ENCODE peak calls at places on chromosomes 6 and 20, in four cellular contexts. One of them, this sample, is unnamed.

GRCh38 chr6:166419717-166420116 is 37.0 kb upstream of the MPC1 start:
- DNase-seq in body of pancreas: no peak
- DNase-seq in stomach: no peak
- DNase-seq in keratinocyte: no peak
- DNase-seq in this sample: no peak

GRCh38 chr6:163745566-163746400 is 331.3 kb downstream of the QKI start:
- DNase-seq in body of pancreas: peak; percentile 16
- DNase-seq in stomach: no peak
- DNase-seq in keratinocyte: peak; percentile 94
- DNase-seq in this sample: peak; percentile 10

GRCh38 chr20:47220161-47220582 is 136.3 kb downstream of the ZMYND8 start:
- DNase-seq in body of pancreas: peak; percentile 40
- DNase-seq in stomach: no peak
- DNase-seq in keratinocyte: no peak
- DNase-seq in this sample: peak; percentile 32

GRCh38 chr20:22333885-22334545 is 250.4 kb downstream of the FOXA2 start:
- DNase-seq in body of pancreas: peak; percentile 61
- DNase-seq in stomach: peak; percentile 63
- DNase-seq in keratinocyte: no peak
- DNase-seq in this sample: peak; percentile 62

GRCh38 chr6:55980627-55981211 is 105.3 kb upstream of the BMP5 start:
- DNase-seq in body of pancreas: no peak
- DNase-seq in stomach: no peak
- DNase-seq in keratinocyte: no peak
- DNase-seq in this sample: peak; percentile 66

GRCh38 chr6:45185403-45186251 is 142.5 kb upstream of the RUNX2 start:
- DNase-seq in body of pancreas: no peak
- DNase-seq in stomach: no peak
- DNase-seq in keratinocyte: no peak
- DNase-seq in this sample: no peak

GRCh38 chr20:54429364-54429763 is 46.0 kb upstream of the DOK5 start:
- DNase-seq in body of pancreas: no peak
- DNase-seq in stomach: no peak
- DNase-seq in keratinocyte: no peak
- DNase-seq in this sample: no peak

GRCh38 chr6:149842331-149842730 is 21.8 kb downstream of the LRP11 start:
- DNase-seq in body of pancreas: no peak
- DNase-seq in stomach: no peak
- DNase-seq in keratinocyte: no peak
- DNase-seq in this sample: no peak

GRCh38 chr6:41040911-41041536 is 1.2 kb upstream of the TSPO2 start:
- DNase-seq in body of pancreas: no peak
- DNase-seq in stomach: no peak
- DNase-seq in keratinocyte: no peak
- DNase-seq in this sample: no peak

GRCh38 chr6:170489836-170490235 is 63.3 kb downstream of the PSMB1 start:
- DNase-seq in body of pancreas: no peak
- DNase-seq in stomach: no peak
- DNase-seq in keratinocyte: no peak
- DNase-seq in this sample: no peak

GRCh38 chr6:37513576-37513975 is 13.9 kb upstream of the CCDC167 start:
- DNase-seq in body of pancreas: no peak
- DNase-seq in stomach: no peak
- DNase-seq in keratinocyte: no peak
- DNase-seq in this sample: no peak

GRCh38 chr20:61835301-61835700 is 230.4 kb downstream of the TAF4 start:
- DNase-seq in body of pancreas: no peak
- DNase-seq in stomach: no peak
- DNase-seq in keratinocyte: no peak
- DNase-seq in this sample: no peak

GRCh38 chr20:61186771-61187170 is 65.3 kb upstream of the CDH4 start:
- DNase-seq in body of pancreas: no peak
- DNase-seq in stomach: no peak
- DNase-seq in keratinocyte: no peak
- DNase-seq in this sample: no peak

GRCh38 chr6:113750148-113750547 is 107.0 kb upstream of the MARCKS start:
- DNase-seq in body of pancreas: no peak
- DNase-seq in stomach: no peak
- DNase-seq in keratinocyte: no peak
- DNase-seq in this sample: peak; percentile 11

GRCh38 chr6:144220031-144220790 is 64.9 kb upstream of the UTRN start:
- DNase-seq in body of pancreas: no peak
- DNase-seq in stomach: no peak
- DNase-seq in keratinocyte: no peak
- DNase-seq in this sample: no peak

GRCh38 chr20:39773380-39774000 is 811.3 kb downstream of the DHX35 start:
- DNase-seq in body of pancreas: no peak
- DNase-seq in stomach: no peak
- DNase-seq in keratinocyte: no peak
- DNase-seq in this sample: no peak

GRCh38 chr6:28606424-28607391 is 81.0 kb downstream of the GPX5 start:
- DNase-seq in body of pancreas: no peak
- DNase-seq in stomach: no peak
- DNase-seq in keratinocyte: no peak
- DNase-seq in this sample: peak; percentile 53

GRCh38 chr20:50862546-50862945 is 67.7 kb downstream of the BCAS4 start:
- DNase-seq in body of pancreas: no peak
- DNase-seq in stomach: no peak
- DNase-seq in keratinocyte: no peak
- DNase-seq in this sample: no peak

GRCh38 chr6:10759312-10759839 is 11.8 kb downstream of the TMEM14B start:
- DNase-seq in body of pancreas: no peak
- DNase-seq in stomach: no peak
- DNase-seq in keratinocyte: peak; percentile 95
- DNase-seq in this sample: peak; percentile 85

GRCh38 chr6:81401970-81402690 is 350.4 kb downstream of the TENT5A start:
- DNase-seq in body of pancreas: no peak
- DNase-seq in stomach: no peak
- DNase-seq in keratinocyte: no peak
- DNase-seq in this sample: no peak

GRCh38 chr6:108187519-108187918 is 21.7 kb downstream of the NR2E1 start:
- DNase-seq in body of pancreas: no peak
- DNase-seq in stomach: no peak
- DNase-seq in keratinocyte: no peak
- DNase-seq in this sample: no peak

GRCh38 chr6:154488276-154488627 is 22.2 kb downstream of the CNKSR3 start:
- DNase-seq in body of pancreas: no peak
- DNase-seq in stomach: no peak
- DNase-seq in keratinocyte: no peak
- DNase-seq in this sample: no peak

GRCh38 chr6:1105833-1106400 is 206.0 kb upstream of the FOXQ1 start:
- DNase-seq in body of pancreas: no peak
- DNase-seq in stomach: no peak
- DNase-seq in keratinocyte: no peak
- DNase-seq in this sample: no peak

GRCh38 chr6:54053893-54054391 is 57.3 kb upstream of the MLIP start:
- DNase-seq in body of pancreas: no peak
- DNase-seq in stomach: no peak
- DNase-seq in keratinocyte: peak; percentile 66
- DNase-seq in this sample: peak; percentile 82

GRCh38 chr6:27111743-27112142 is 135.8 kb upstream of the PRSS16 start:
- DNase-seq in body of pancreas: no peak
- DNase-seq in stomach: no peak
- DNase-seq in keratinocyte: no peak
- DNase-seq in this sample: no peak

GRCh38 chr6:27119761-27120160 is 127.7 kb upstream of the PRSS16 start:
- DNase-seq in body of pancreas: no peak
- DNase-seq in stomach: no peak
- DNase-seq in keratinocyte: no peak
- DNase-seq in this sample: no peak

GRCh38 chr6:27112974-27113373 is 134.5 kb upstream of the PRSS16 start:
- DNase-seq in body of pancreas: no peak
- DNase-seq in stomach: no peak
- DNase-seq in keratinocyte: no peak
- DNase-seq in this sample: no peak

GRCh38 chr6:27119329-27119728 is 128.2 kb upstream of the PRSS16 start:
- DNase-seq in body of pancreas: no peak
- DNase-seq in stomach: no peak
- DNase-seq in keratinocyte: no peak
- DNase-seq in this sample: no peak

GRCh38 chr6:27114792-27115191 is 132.7 kb upstream of the PRSS16 start:
- DNase-seq in body of pancreas: no peak
- DNase-seq in stomach: no peak
- DNase-seq in keratinocyte: no peak
- DNase-seq in this sample: no peak
- H3K27ac ChIP-seq in body of pancreas: no peak overlapping the region
- H3K27ac ChIP-seq in stomach: no peak overlapping the region
- H3K27ac ChIP-seq in keratinocyte: no peak overlapping the region
- H3K27ac ChIP-seq in this sample: no peak overlapping the region

GRCh38 chr6:29791786-29792122 is 35.9 kb upstream of the HLA-G start:
- DNase-seq in body of pancreas: no peak
- DNase-seq in stomach: no peak
- DNase-seq in keratinocyte: no peak
- DNase-seq in this sample: no peak
- H3K4me3 ChIP-seq in body of pancreas: peak overlapping the region; percentile 73
- H3K4me3 ChIP-seq in stomach: peak overlapping the region; percentile 67
- H3K4me3 ChIP-seq in keratinocyte: peak overlapping the region; percentile 82
- H3K4me3 ChIP-seq in this sample: no peak overlapping the region

GRCh38 chr20:63697357-63697867 is 960 bp downstream of the TNFRSF6B start:
- DNase-seq in body of pancreas: peak; percentile 20
- DNase-seq in stomach: no peak
- DNase-seq in keratinocyte: no peak
- DNase-seq in this sample: no peak

GRCh38 chr20:63694596-63695418 is 1.6 kb upstream of the TNFRSF6B start:
- DNase-seq in body of pancreas: no peak
- DNase-seq in stomach: no peak
- DNase-seq in keratinocyte: no peak
- DNase-seq in this sample: no peak

GRCh38 chr20:63695419-63696310 is 787 bp upstream of the TNFRSF6B start:
- DNase-seq in body of pancreas: no peak
- DNase-seq in stomach: peak; percentile 46
- DNase-seq in keratinocyte: no peak
- DNase-seq in this sample: no peak

GRCh38 chr20:63696628-63697356 is at the start of gene TNFRSF6B:
- DNase-seq in body of pancreas: peak; percentile 19
- DNase-seq in stomach: no peak
- DNase-seq in keratinocyte: no peak
- DNase-seq in this sample: peak; percentile 45

GRCh38 chr20:63696311-63696627 is 183 bp upstream of the TNFRSF6B start:
- DNase-seq in body of pancreas: no peak
- DNase-seq in stomach: no peak
- DNase-seq in keratinocyte: peak; percentile 77
- DNase-seq in this sample: no peak
- H3K27ac ChIP-seq in body of pancreas: no peak overlapping the region
- H3K27ac ChIP-seq in stomach: peak overlapping the region; percentile 42
- H3K27ac ChIP-seq in keratinocyte: peak overlapping the region; percentile 56
- H3K27ac ChIP-seq in this sample: no peak overlapping the region

DNA sequence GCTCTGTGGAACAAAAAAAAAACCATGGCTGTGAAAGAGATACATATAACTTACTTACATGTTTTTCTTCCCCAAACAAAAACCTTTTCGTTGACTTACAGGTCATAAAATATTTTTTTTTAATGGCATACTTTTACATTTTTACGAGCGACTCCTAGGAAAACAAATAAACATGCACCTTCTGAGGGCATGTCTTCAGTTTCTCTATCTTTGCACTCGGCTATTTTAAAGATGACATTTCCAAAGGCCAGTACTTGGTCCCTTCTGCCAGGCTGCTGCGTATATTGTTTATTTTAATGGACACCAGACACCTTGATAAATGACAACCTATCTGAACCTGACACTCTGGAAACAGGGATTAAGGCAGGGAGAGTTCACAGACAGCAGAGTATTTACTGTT is 49.4 kb downstream of the PIGU start:
- DNase-seq in body of pancreas: no peak
- DNase-seq in stomach: no peak
- DNase-seq in keratinocyte: no peak
- DNase-seq in this sample: no peak
- H3K4me3 ChIP-seq in body of pancreas: no peak overlapping the region
- H3K4me3 ChIP-seq in stomach: no peak overlapping the region
- H3K4me3 ChIP-seq in keratinocyte: no peak overlapping the region
- H3K4me3 ChIP-seq in this sample: no peak overlapping the region

GRCh38 chr6:33828764-33829731 is 25.2 kb upstream of the MLN start:
- DNase-seq in body of pancreas: no peak
- DNase-seq in stomach: no peak
- DNase-seq in keratinocyte: no peak
- DNase-seq in this sample: no peak

GRCh38 chr6:33826537-33826936 is 22.7 kb upstream of the MLN start:
- DNase-seq in body of pancreas: no peak
- DNase-seq in stomach: peak; percentile 36
- DNase-seq in keratinocyte: no peak
- DNase-seq in this sample: no peak

GRCh38 chr6:33830635-33831240 is 26.9 kb upstream of the MLN start:
- DNase-seq in body of pancreas: no peak
- DNase-seq in stomach: no peak
- DNase-seq in keratinocyte: no peak
- DNase-seq in this sample: no peak

GRCh38 chr6:33828452-33828763 is 24.6 kb upstream of the MLN start:
- DNase-seq in body of pancreas: no peak
- DNase-seq in stomach: no peak
- DNase-seq in keratinocyte: no peak
- DNase-seq in this sample: no peak

DNA sequence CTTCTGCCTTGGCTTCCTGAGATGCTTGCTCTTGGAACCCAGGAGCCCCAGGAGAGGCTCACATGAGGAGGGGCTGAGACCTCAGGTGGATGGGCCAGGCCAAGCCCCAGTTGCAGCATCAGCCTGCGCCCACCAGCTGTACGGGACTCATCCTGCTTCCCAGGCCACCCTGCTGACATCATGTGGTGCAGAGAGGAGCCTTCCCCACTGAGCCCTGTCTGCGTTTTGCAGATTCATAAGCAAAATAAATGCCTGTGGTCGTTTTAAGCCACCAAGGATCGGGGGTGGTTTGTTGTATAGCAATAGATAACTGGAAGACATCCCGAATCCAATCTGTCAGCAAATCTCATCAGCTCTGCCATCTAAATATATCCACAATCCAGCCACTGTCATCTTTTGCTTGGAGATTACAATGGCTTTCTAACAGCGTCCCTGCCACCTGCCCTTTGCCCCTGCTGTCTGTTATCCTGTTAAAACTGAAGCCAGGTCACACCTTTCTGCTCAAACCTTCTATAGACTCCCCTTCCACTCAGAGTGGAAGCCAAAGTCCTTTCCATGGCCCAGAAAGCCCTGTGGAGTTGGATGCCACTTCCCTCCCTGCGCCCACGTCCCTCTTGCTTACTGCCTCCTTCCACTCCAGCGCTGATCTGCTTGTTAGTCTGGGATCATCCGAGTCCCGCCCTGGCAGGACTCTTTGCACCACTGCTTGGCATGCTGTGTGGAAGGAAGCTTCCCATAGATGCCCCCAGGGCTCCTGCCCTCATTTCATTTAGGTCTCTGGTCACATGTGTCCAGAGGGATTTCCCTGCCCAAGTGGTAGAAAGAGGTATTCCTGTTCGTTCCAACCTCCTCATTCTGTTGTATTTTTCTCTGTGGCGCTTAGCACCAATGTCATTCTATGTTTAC is 24.0 kb upstream of the MLN start:
- DNase-seq in body of pancreas: no peak
- DNase-seq in stomach: no peak
- DNase-seq in keratinocyte: no peak
- DNase-seq in this sample: no peak
- H3K27ac ChIP-seq in body of pancreas: no peak overlapping the region
- H3K27ac ChIP-seq in stomach: no peak overlapping the region
- H3K27ac ChIP-seq in keratinocyte: no peak overlapping the region
- H3K27ac ChIP-seq in this sample: no peak overlapping the region